ENCODE peak calls at places on chromosomes 5 and 9, in ten cellular contexts. One of them, this sample, is unnamed.

GRCh38 chr9:75333624-75334023 is 245.3 kb downstream of the OSTF1 start:
- DNase-seq in A673: no peak
- DNase-seq in AG10803: no peak
- DNase-seq in fibroblast of mammary gland: no peak
- DNase-seq in BE2C: no peak
- DNase-seq in NCI-H1092 treated with DMSO at 0.1 percent for 48 hours: no peak
- DNase-seq in endothelial cell: no peak
- DNase-seq in hepatic stellate cell: no peak
- DNase-seq in effector CD4-positive, alpha-beta T cell: no peak
- DNase-seq in Daoy: no peak
- DNase-seq in this sample: no peak

GRCh38 chr9:117414906-117415583 is at the start of gene ASTN2:
- DNase-seq in A673: no peak
- DNase-seq in AG10803: peak
- DNase-seq in fibroblast of mammary gland: no peak
- DNase-seq in BE2C: peak
- DNase-seq in NCI-H1092 treated with DMSO at 0.1 percent for 48 hours: no peak
- DNase-seq in endothelial cell: peak
- DNase-seq in hepatic stellate cell: peak
- DNase-seq in effector CD4-positive, alpha-beta T cell: no peak
- DNase-seq in Daoy: peak
- DNase-seq in this sample: no peak

GRCh38 chr9:92685022-92685421 is 15.1 kb upstream of the IPPK start:
- DNase-seq in A673: no peak
- DNase-seq in AG10803: no peak
- DNase-seq in fibroblast of mammary gland: no peak
- DNase-seq in BE2C: no peak
- DNase-seq in NCI-H1092 treated with DMSO at 0.1 percent for 48 hours: no peak
- DNase-seq in endothelial cell: no peak
- DNase-seq in hepatic stellate cell: no peak
- DNase-seq in effector CD4-positive, alpha-beta T cell: no peak
- DNase-seq in Daoy: no peak
- DNase-seq in this sample: no peak

GRCh38 chr9:125758986-125759811 is 12.0 kb downstream of the PBX3 start:
- DNase-seq in A673: no peak
- DNase-seq in AG10803: peak
- DNase-seq in fibroblast of mammary gland: no peak
- DNase-seq in BE2C: peak
- DNase-seq in NCI-H1092 treated with DMSO at 0.1 percent for 48 hours: peak
- DNase-seq in endothelial cell: no peak
- DNase-seq in hepatic stellate cell: no peak
- DNase-seq in effector CD4-positive, alpha-beta T cell: no peak
- DNase-seq in Daoy: no peak
- DNase-seq in this sample: peak

GRCh38 chr5:106435185-106435584 is 1235.6 kb downstream of the EFNA5 start:
- DNase-seq in A673: no peak
- DNase-seq in AG10803: no peak
- DNase-seq in fibroblast of mammary gland: no peak
- DNase-seq in BE2C: no peak
- DNase-seq in NCI-H1092 treated with DMSO at 0.1 percent for 48 hours: no peak
- DNase-seq in endothelial cell: no peak
- DNase-seq in hepatic stellate cell: no peak
- DNase-seq in effector CD4-positive, alpha-beta T cell: no peak
- DNase-seq in Daoy: no peak
- DNase-seq in this sample: no peak

GRCh38 chr9:7169717-7170348 is 412.1 kb downstream of the KDM4C start:
- DNase-seq in A673: peak
- DNase-seq in AG10803: peak
- DNase-seq in fibroblast of mammary gland: peak
- DNase-seq in BE2C: no peak
- DNase-seq in NCI-H1092 treated with DMSO at 0.1 percent for 48 hours: no peak
- DNase-seq in endothelial cell: no peak
- DNase-seq in hepatic stellate cell: no peak
- DNase-seq in effector CD4-positive, alpha-beta T cell: no peak
- DNase-seq in Daoy: no peak
- DNase-seq in this sample: no peak

GRCh38 chr5:3317051-3317795 is 278.4 kb upstream of the IRX1 start:
- DNase-seq in A673: no peak
- DNase-seq in AG10803: peak
- DNase-seq in fibroblast of mammary gland: no peak
- DNase-seq in BE2C: no peak
- DNase-seq in NCI-H1092 treated with DMSO at 0.1 percent for 48 hours: no peak
- DNase-seq in endothelial cell: no peak
- DNase-seq in hepatic stellate cell: no peak
- DNase-seq in effector CD4-positive, alpha-beta T cell: no peak
- DNase-seq in Daoy: no peak
- DNase-seq in this sample: no peak

GRCh38 chr5:112869948-112870347 is 8.9 kb downstream of the SRP19 start:
- DNase-seq in A673: no peak
- DNase-seq in AG10803: no peak
- DNase-seq in fibroblast of mammary gland: no peak
- DNase-seq in BE2C: no peak
- DNase-seq in NCI-H1092 treated with DMSO at 0.1 percent for 48 hours: no peak
- DNase-seq in endothelial cell: no peak
- DNase-seq in hepatic stellate cell: no peak
- DNase-seq in effector CD4-positive, alpha-beta T cell: no peak
- DNase-seq in Daoy: no peak
- DNase-seq in this sample: no peak

GRCh38 chr5:96157841-96158291 is 196.2 kb upstream of the ELL2 start:
- DNase-seq in A673: peak
- DNase-seq in AG10803: no peak
- DNase-seq in fibroblast of mammary gland: no peak
- DNase-seq in BE2C: no peak
- DNase-seq in NCI-H1092 treated with DMSO at 0.1 percent for 48 hours: no peak
- DNase-seq in endothelial cell: no peak
- DNase-seq in hepatic stellate cell: no peak
- DNase-seq in effector CD4-positive, alpha-beta T cell: no peak
- DNase-seq in Daoy: no peak
- DNase-seq in this sample: no peak

GRCh38 chr5:147949711-147950573 is 43.6 kb upstream of the C5orf46 start:
- DNase-seq in A673: peak
- DNase-seq in AG10803: peak
- DNase-seq in fibroblast of mammary gland: peak
- DNase-seq in BE2C: no peak
- DNase-seq in NCI-H1092 treated with DMSO at 0.1 percent for 48 hours: peak
- DNase-seq in endothelial cell: no peak
- DNase-seq in hepatic stellate cell: peak
- DNase-seq in effector CD4-positive, alpha-beta T cell: no peak
- DNase-seq in Daoy: peak
- DNase-seq in this sample: peak

GRCh38 chr5:124195416-124195815 is 551.0 kb downstream of the ZNF608 start:
- DNase-seq in A673: no peak
- DNase-seq in AG10803: no peak
- DNase-seq in fibroblast of mammary gland: no peak
- DNase-seq in BE2C: peak
- DNase-seq in NCI-H1092 treated with DMSO at 0.1 percent for 48 hours: no peak
- DNase-seq in endothelial cell: no peak
- DNase-seq in hepatic stellate cell: no peak
- DNase-seq in effector CD4-positive, alpha-beta T cell: no peak
- DNase-seq in Daoy: no peak
- DNase-seq in this sample: no peak

GRCh38 chr5:10257870-10258269 is 7.8 kb downstream of the CCT5 start:
- DNase-seq in A673: no peak
- DNase-seq in AG10803: no peak
- DNase-seq in fibroblast of mammary gland: no peak
- DNase-seq in BE2C: no peak
- DNase-seq in NCI-H1092 treated with DMSO at 0.1 percent for 48 hours: no peak
- DNase-seq in endothelial cell: no peak
- DNase-seq in hepatic stellate cell: no peak
- DNase-seq in effector CD4-positive, alpha-beta T cell: no peak
- DNase-seq in Daoy: no peak
- DNase-seq in this sample: no peak

GRCh38 chr5:63923914-63924313 is 38.3 kb downstream of the HTR1A start:
- DNase-seq in A673: no peak
- DNase-seq in AG10803: no peak
- DNase-seq in fibroblast of mammary gland: no peak
- DNase-seq in BE2C: no peak
- DNase-seq in NCI-H1092 treated with DMSO at 0.1 percent for 48 hours: peak
- DNase-seq in endothelial cell: no peak
- DNase-seq in hepatic stellate cell: no peak
- DNase-seq in effector CD4-positive, alpha-beta T cell: no peak
- DNase-seq in Daoy: no peak
- DNase-seq in this sample: no peak

GRCh38 chr5:163460562-163461176 is at the start of gene HMMR:
- DNase-seq in A673: peak
- DNase-seq in AG10803: no peak
- DNase-seq in fibroblast of mammary gland: no peak
- DNase-seq in BE2C: peak
- DNase-seq in NCI-H1092 treated with DMSO at 0.1 percent for 48 hours: peak
- DNase-seq in endothelial cell: no peak
- DNase-seq in hepatic stellate cell: no peak
- DNase-seq in effector CD4-positive, alpha-beta T cell: no peak
- DNase-seq in Daoy: no peak
- DNase-seq in this sample: no peak

GRCh38 chr9:69376651-69377050 is 51.6 kb downstream of the ENTREP1 start:
- DNase-seq in A673: peak
- DNase-seq in AG10803: peak
- DNase-seq in fibroblast of mammary gland: peak
- DNase-seq in BE2C: no peak
- DNase-seq in NCI-H1092 treated with DMSO at 0.1 percent for 48 hours: no peak
- DNase-seq in endothelial cell: no peak
- DNase-seq in hepatic stellate cell: peak
- DNase-seq in effector CD4-positive, alpha-beta T cell: no peak
- DNase-seq in Daoy: peak
- DNase-seq in this sample: no peak

GRCh38 chr9:17802249-17802857 is 223.5 kb downstream of the SH3GL2 start:
- DNase-seq in A673: peak
- DNase-seq in AG10803: no peak
- DNase-seq in fibroblast of mammary gland: peak
- DNase-seq in BE2C: no peak
- DNase-seq in NCI-H1092 treated with DMSO at 0.1 percent for 48 hours: peak
- DNase-seq in endothelial cell: peak
- DNase-seq in hepatic stellate cell: peak
- DNase-seq in effector CD4-positive, alpha-beta T cell: no peak
- DNase-seq in Daoy: no peak
- DNase-seq in this sample: peak

This sample was measured in SK-MEL-5.